ENCODE peak calls at places on chromosomes 11 and 22, in eight cellular contexts. One of them, this sample, is unnamed.

GRCh38 chr11:96486890-96487633 is 97.2 kb downstream of the JRKL start:
- DNase-seq in heart right ventricle: no peak
- DNase-seq in heart left ventricle: no peak
- DNase-seq in CD4-positive, alpha-beta T cell: no peak
- DNase-seq in nephron progenitor cell: peak; percentile 34
- DNase-seq in neural crest cell: peak; percentile 3
- DNase-seq in lower leg skin: no peak
- DNase-seq in hepatocyte: peak; percentile 86
- DNase-seq in this sample: no peak

GRCh38 chr22:20173720-20174119 is 22.9 kb upstream of the CCDC188 start:
- DNase-seq in heart right ventricle: no peak
- DNase-seq in heart left ventricle: no peak
- DNase-seq in CD4-positive, alpha-beta T cell: no peak
- DNase-seq in nephron progenitor cell: no peak
- DNase-seq in neural crest cell: no peak
- DNase-seq in lower leg skin: no peak
- DNase-seq in hepatocyte: peak; percentile 34
- DNase-seq in this sample: no peak

GRCh38 chr11:80167766-80168165 is 726.9 kb upstream of the TENM4 start:
- DNase-seq in heart right ventricle: no peak
- DNase-seq in heart left ventricle: no peak
- DNase-seq in CD4-positive, alpha-beta T cell: no peak
- DNase-seq in nephron progenitor cell: no peak
- DNase-seq in neural crest cell: no peak
- DNase-seq in lower leg skin: no peak
- DNase-seq in hepatocyte: no peak
- DNase-seq in this sample: no peak

GRCh38 chr11:17974246-17974645 is 38.6 kb downstream of the SERGEF start:
- DNase-seq in heart right ventricle: no peak
- DNase-seq in heart left ventricle: no peak
- DNase-seq in CD4-positive, alpha-beta T cell: no peak
- DNase-seq in nephron progenitor cell: no peak
- DNase-seq in neural crest cell: no peak
- DNase-seq in lower leg skin: no peak
- DNase-seq in hepatocyte: no peak
- DNase-seq in this sample: no peak

GRCh38 chr11:21105196-21105917 is 436.0 kb downstream of the NELL1 start:
- DNase-seq in heart right ventricle: no peak
- DNase-seq in heart left ventricle: no peak
- DNase-seq in CD4-positive, alpha-beta T cell: no peak
- DNase-seq in nephron progenitor cell: no peak
- DNase-seq in neural crest cell: no peak
- DNase-seq in lower leg skin: no peak
- DNase-seq in hepatocyte: no peak
- DNase-seq in this sample: no peak

GRCh38 chr11:95337175-95337957 is 106.4 kb upstream of the SESN3 start:
- DNase-seq in heart right ventricle: peak; percentile 68
- DNase-seq in heart left ventricle: peak; percentile 74
- DNase-seq in CD4-positive, alpha-beta T cell: peak; percentile 20
- DNase-seq in nephron progenitor cell: peak; percentile 22
- DNase-seq in neural crest cell: peak; percentile 4
- DNase-seq in lower leg skin: peak; percentile 88
- DNase-seq in hepatocyte: peak; percentile 52
- DNase-seq in this sample: no peak

GRCh38 chr11:7648264-7648663 is 25.0 kb downstream of the CYB5R2 start:
- DNase-seq in heart right ventricle: no peak
- DNase-seq in heart left ventricle: no peak
- DNase-seq in CD4-positive, alpha-beta T cell: no peak
- DNase-seq in nephron progenitor cell: no peak
- DNase-seq in neural crest cell: no peak
- DNase-seq in lower leg skin: no peak
- DNase-seq in hepatocyte: no peak
- DNase-seq in this sample: no peak

GRCh38 chr11:10317281-10317755 is 12.4 kb downstream of the ADM start:
- DNase-seq in heart right ventricle: no peak
- DNase-seq in heart left ventricle: no peak
- DNase-seq in CD4-positive, alpha-beta T cell: no peak
- DNase-seq in nephron progenitor cell: no peak
- DNase-seq in neural crest cell: peak; percentile 36
- DNase-seq in lower leg skin: peak; percentile 80
- DNase-seq in hepatocyte: no peak
- DNase-seq in this sample: no peak

GRCh38 chr11:60985501-60985900 is 14.0 kb downstream of the CD6 start:
- DNase-seq in heart right ventricle: no peak
- DNase-seq in heart left ventricle: no peak
- DNase-seq in CD4-positive, alpha-beta T cell: no peak
- DNase-seq in nephron progenitor cell: no peak
- DNase-seq in neural crest cell: no peak
- DNase-seq in lower leg skin: peak; percentile 25
- DNase-seq in hepatocyte: no peak
- DNase-seq in this sample: no peak

GRCh38 chr11:9265211-9266131 is at the start of gene DENND5A:
- DNase-seq in heart right ventricle: peak; percentile 91
- DNase-seq in heart left ventricle: peak; percentile 93
- DNase-seq in CD4-positive, alpha-beta T cell: peak; percentile 23
- DNase-seq in nephron progenitor cell: peak; percentile 92
- DNase-seq in neural crest cell: peak; percentile 75
- DNase-seq in lower leg skin: peak; percentile 96
- DNase-seq in hepatocyte: peak; percentile 96
- DNase-seq in this sample: peak; percentile 48

GRCh38 chr11:47378011-47378835 is at the start of gene SPI1:
- DNase-seq in heart right ventricle: peak; percentile 37
- DNase-seq in heart left ventricle: peak; percentile 80
- DNase-seq in CD4-positive, alpha-beta T cell: no peak
- DNase-seq in nephron progenitor cell: peak; percentile 46
- DNase-seq in neural crest cell: no peak
- DNase-seq in lower leg skin: no peak
- DNase-seq in hepatocyte: no peak
- DNase-seq in this sample: no peak

GRCh38 chr11:79244175-79244804 is 196.5 kb downstream of the TENM4 start:
- DNase-seq in heart right ventricle: no peak
- DNase-seq in heart left ventricle: peak; percentile 28
- DNase-seq in CD4-positive, alpha-beta T cell: no peak
- DNase-seq in nephron progenitor cell: no peak
- DNase-seq in neural crest cell: no peak
- DNase-seq in lower leg skin: peak; percentile 75
- DNase-seq in hepatocyte: peak; percentile 64
- DNase-seq in this sample: no peak

GRCh38 chr11:37320921-37321320 is 722.9 kb upstream of the RAG2 start:
- DNase-seq in heart right ventricle: no peak
- DNase-seq in heart left ventricle: no peak
- DNase-seq in CD4-positive, alpha-beta T cell: no peak
- DNase-seq in nephron progenitor cell: no peak
- DNase-seq in neural crest cell: no peak
- DNase-seq in lower leg skin: no peak
- DNase-seq in hepatocyte: no peak
- DNase-seq in this sample: no peak

GRCh38 chr22:19820880-19821522 is 33.7 kb downstream of the GNB1L start:
- DNase-seq in heart right ventricle: no peak
- DNase-seq in heart left ventricle: no peak
- DNase-seq in CD4-positive, alpha-beta T cell: no peak
- DNase-seq in nephron progenitor cell: no peak
- DNase-seq in neural crest cell: no peak
- DNase-seq in lower leg skin: peak; percentile 78
- DNase-seq in hepatocyte: peak; percentile 3
- DNase-seq in this sample: peak; percentile 12

GRCh38 chr11:62726156-62727006 is 876 bp downstream of the HNRNPUL2 start:
- DNase-seq in heart right ventricle: no peak
- DNase-seq in heart left ventricle: no peak
- DNase-seq in CD4-positive, alpha-beta T cell: no peak
- DNase-seq in nephron progenitor cell: peak; percentile 42
- DNase-seq in neural crest cell: no peak
- DNase-seq in lower leg skin: peak; percentile 89
- DNase-seq in hepatocyte: no peak
- DNase-seq in this sample: no peak

GRCh38 chr11:19701421-19701820 is 11.2 kb upstream of the NAV2 start:
- DNase-seq in heart right ventricle: no peak
- DNase-seq in heart left ventricle: no peak
- DNase-seq in CD4-positive, alpha-beta T cell: no peak
- DNase-seq in nephron progenitor cell: no peak
- DNase-seq in neural crest cell: no peak
- DNase-seq in lower leg skin: no peak
- DNase-seq in hepatocyte: no peak
- DNase-seq in this sample: no peak

GRCh38 chr11:62336949-62337681 is at the start of gene ASRGL1:
- DNase-seq in heart right ventricle: peak; percentile 90
- DNase-seq in heart left ventricle: peak; percentile 90
- DNase-seq in CD4-positive, alpha-beta T cell: peak; percentile 62
- DNase-seq in nephron progenitor cell: peak; percentile 87
- DNase-seq in neural crest cell: peak; percentile 58
- DNase-seq in lower leg skin: peak; percentile 96
- DNase-seq in hepatocyte: peak; percentile 91
- DNase-seq in this sample: peak; percentile 63

GRCh38 chr11:61004037-61004641 is 32.7 kb downstream of the CD6 start:
- DNase-seq in heart right ventricle: no peak
- DNase-seq in heart left ventricle: peak; percentile 38
- DNase-seq in CD4-positive, alpha-beta T cell: no peak
- DNase-seq in nephron progenitor cell: no peak
- DNase-seq in neural crest cell: no peak
- DNase-seq in lower leg skin: no peak
- DNase-seq in hepatocyte: peak; percentile 36
- DNase-seq in this sample: no peak

GRCh38 chr11:78982377-78982925 is 407.8 kb upstream of the NARS2 start:
- DNase-seq in heart right ventricle: no peak
- DNase-seq in heart left ventricle: no peak
- DNase-seq in CD4-positive, alpha-beta T cell: no peak
- DNase-seq in nephron progenitor cell: no peak
- DNase-seq in neural crest cell: no peak
- DNase-seq in lower leg skin: no peak
- DNase-seq in hepatocyte: peak; percentile 42
- DNase-seq in this sample: no peak

GRCh38 chr11:88552377-88553029 is 215.0 kb upstream of the CTSC start:
- DNase-seq in heart right ventricle: peak; percentile 14
- DNase-seq in heart left ventricle: no peak
- DNase-seq in CD4-positive, alpha-beta T cell: peak; percentile 4
- DNase-seq in nephron progenitor cell: peak; percentile 50
- DNase-seq in neural crest cell: peak; percentile 25
- DNase-seq in lower leg skin: peak; percentile 87
- DNase-seq in hepatocyte: peak; percentile 71
- DNase-seq in this sample: peak; percentile 40
- TF ChIP-seq CTCF in heart right ventricle: peak; percentile 43
- TF ChIP-seq CTCF in heart left ventricle: peak; percentile 41
- TF ChIP-seq CTCF in CD4-positive, alpha-beta T cell: peak; percentile 71
- TF ChIP-seq CTCF in nephron progenitor cell: peak; percentile 58
- TF ChIP-seq CTCF in neural crest cell: peak; percentile 72
- TF ChIP-seq CTCF in lower leg skin: no peak
- TF ChIP-seq CTCF in hepatocyte: peak; percentile 63
- TF ChIP-seq CTCF in this sample: peak; percentile 54

DNA sequence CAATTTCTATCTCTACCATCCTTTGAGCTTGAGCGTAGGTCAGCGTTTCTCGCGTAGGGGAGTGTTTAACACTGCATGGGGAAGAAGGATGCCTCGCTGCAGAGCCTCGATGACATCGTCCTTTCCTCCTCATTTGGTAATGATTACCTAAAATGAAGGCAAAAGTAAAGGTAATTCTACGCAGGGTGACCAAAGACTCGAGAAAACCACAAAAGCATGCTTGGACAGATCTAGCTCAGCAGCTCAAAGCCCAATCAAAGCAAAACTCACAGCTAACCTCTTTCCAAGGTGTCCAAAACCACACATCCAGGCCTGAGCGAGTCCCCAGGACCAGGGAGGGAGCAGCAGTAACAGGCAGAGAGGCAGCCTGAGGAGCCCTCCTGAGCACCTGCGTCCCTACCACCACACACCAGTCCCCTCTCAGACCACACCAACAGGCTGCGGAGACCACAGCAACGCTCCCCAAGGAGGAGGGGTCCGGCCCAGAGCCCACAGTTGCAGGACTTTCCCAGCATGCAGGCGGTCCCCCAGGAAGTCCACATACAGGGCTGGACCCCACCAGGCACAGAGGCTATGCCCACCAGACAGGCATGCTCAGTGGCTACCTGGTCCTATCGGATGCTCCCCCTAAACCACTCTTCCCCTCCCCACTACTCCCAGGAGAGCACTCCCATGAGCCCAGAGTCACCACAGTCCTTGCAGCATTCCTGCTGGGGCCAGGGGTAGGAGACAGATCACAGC is 3.3 kb downstream of the BRD1 start:
- DNase-seq in heart right ventricle: no peak
- DNase-seq in heart left ventricle: no peak
- DNase-seq in CD4-positive, alpha-beta T cell: no peak
- DNase-seq in nephron progenitor cell: no peak
- DNase-seq in neural crest cell: no peak
- DNase-seq in lower leg skin: no peak
- DNase-seq in hepatocyte: no peak
- DNase-seq in this sample: no peak
- TF ChIP-seq CTCF in heart right ventricle: no peak
- TF ChIP-seq CTCF in heart left ventricle: no peak
- TF ChIP-seq CTCF in CD4-positive, alpha-beta T cell: no peak
- TF ChIP-seq CTCF in nephron progenitor cell: no peak
- TF ChIP-seq CTCF in neural crest cell: no peak
- TF ChIP-seq CTCF in lower leg skin: no peak
- TF ChIP-seq CTCF in hepatocyte: no peak
- TF ChIP-seq CTCF in this sample: no peak

GRCh38 chr11:57321996-57322880 is 2.5 kb downstream of the TNKS1BP1 start:
- DNase-seq in heart right ventricle: peak; percentile 87
- DNase-seq in heart left ventricle: peak; percentile 94
- DNase-seq in CD4-positive, alpha-beta T cell: no peak
- DNase-seq in nephron progenitor cell: peak; percentile 64
- DNase-seq in neural crest cell: peak; percentile 48
- DNase-seq in lower leg skin: peak; percentile 97
- DNase-seq in hepatocyte: peak; percentile 96
- DNase-seq in this sample: no peak
- TF ChIP-seq CTCF in heart right ventricle: no peak
- TF ChIP-seq CTCF in heart left ventricle: no peak
- TF ChIP-seq CTCF in CD4-positive, alpha-beta T cell: no peak
- TF ChIP-seq CTCF in nephron progenitor cell: no peak
- TF ChIP-seq CTCF in neural crest cell: no peak
- TF ChIP-seq CTCF in lower leg skin: no peak
- TF ChIP-seq CTCF in hepatocyte: no peak
- TF ChIP-seq CTCF in this sample: no peak

GRCh38 chr11:119433369-119433749 is 10.4 kb upstream of the THY1 start:
- DNase-seq in heart right ventricle: no peak
- DNase-seq in heart left ventricle: no peak
- DNase-seq in CD4-positive, alpha-beta T cell: no peak
- DNase-seq in nephron progenitor cell: no peak
- DNase-seq in neural crest cell: no peak
- DNase-seq in lower leg skin: no peak
- DNase-seq in hepatocyte: no peak
- DNase-seq in this sample: no peak

GRCh38 chr11:119427279-119427678 is 4.3 kb upstream of the THY1 start:
- DNase-seq in heart right ventricle: no peak
- DNase-seq in heart left ventricle: no peak
- DNase-seq in CD4-positive, alpha-beta T cell: no peak
- DNase-seq in nephron progenitor cell: no peak
- DNase-seq in neural crest cell: no peak
- DNase-seq in lower leg skin: no peak
- DNase-seq in hepatocyte: no peak
- DNase-seq in this sample: no peak

GRCh38 chr11:119432484-119433368 is 9.8 kb upstream of the THY1 start:
- DNase-seq in heart right ventricle: no peak
- DNase-seq in heart left ventricle: no peak
- DNase-seq in CD4-positive, alpha-beta T cell: no peak
- DNase-seq in nephron progenitor cell: no peak
- DNase-seq in neural crest cell: no peak
- DNase-seq in lower leg skin: no peak
- DNase-seq in hepatocyte: peak; percentile 28
- DNase-seq in this sample: no peak

GRCh38 chr11:119434531-119435330 is 11.8 kb upstream of the THY1 start:
- DNase-seq in heart right ventricle: no peak
- DNase-seq in heart left ventricle: no peak
- DNase-seq in CD4-positive, alpha-beta T cell: no peak
- DNase-seq in nephron progenitor cell: no peak
- DNase-seq in neural crest cell: no peak
- DNase-seq in lower leg skin: no peak
- DNase-seq in hepatocyte: no peak
- DNase-seq in this sample: no peak

GRCh38 chr11:119431523-119431922 is 8.6 kb upstream of the THY1 start:
- DNase-seq in heart right ventricle: no peak
- DNase-seq in heart left ventricle: no peak
- DNase-seq in CD4-positive, alpha-beta T cell: no peak
- DNase-seq in nephron progenitor cell: no peak
- DNase-seq in neural crest cell: no peak
- DNase-seq in lower leg skin: no peak
- DNase-seq in hepatocyte: no peak
- DNase-seq in this sample: no peak
- TF ChIP-seq CTCF in heart right ventricle: no peak
- TF ChIP-seq CTCF in heart left ventricle: no peak
- TF ChIP-seq CTCF in CD4-positive, alpha-beta T cell: no peak
- TF ChIP-seq CTCF in nephron progenitor cell: no peak
- TF ChIP-seq CTCF in neural crest cell: no peak
- TF ChIP-seq CTCF in lower leg skin: no peak
- TF ChIP-seq CTCF in hepatocyte: no peak
- TF ChIP-seq CTCF in this sample: no peak

This sample was measured in natural killer cell.